ENCODE peak calls at places on chromosomes 3 and 15, in six cellular contexts. X is GM23338; D is brain microvascular endothelial cell; K is coronary artery; Z is CD4-positive, alpha-beta T cell; L is tibial nerve. B is an unnamed sample.

GRCh38 chr3:65083240-65083639 is 395.4 kb upstream of the ADAMTS9 start:
- DNase-seq in K (no peak), Z (no peak), X (no peak), D (no peak), L (no peak), B (no peak)

GRCh38 chr3:85594648-85595047 is 635.9 kb downstream of the CADM2 start:
- DNase-seq in X (no peak), L (no peak), K (no peak), Z (no peak), D (no peak), B (no peak)

GRCh38 chr3:114093596-114093995 is 37.1 kb downstream of the QTRT2 start:
- DNase-seq in D (peak; percentile 81), K (no peak), L (peak; percentile 66), Z (no peak), X (no peak), B (no peak)

GRCh38 chr3:126773167-126773566 is 69.1 kb downstream of the CHCHD6 start:
- DNase-seq in D (no peak), X (no peak), K (no peak), Z (no peak), L (no peak), B (no peak)

GRCh38 chr3:194323785-194324735 is 27.1 kb downstream of the CPN2 start:
- DNase-seq in Z (peak; percentile 36), L (no peak), K (no peak), X (peak; percentile 31), D (no peak), B (peak; percentile 57)

GRCh38 chr3:9401986-9402385 is 4.6 kb downstream of the SETD5 start:
- DNase-seq in D (no peak), K (no peak), L (no peak), X (no peak), Z (no peak), B (no peak)

GRCh38 chr3:128271536-128272332 is 118.5 kb downstream of the EEFSEC start:
- DNase-seq in D (no peak), Z (no peak), X (no peak), K (peak; percentile 59), L (no peak), B (no peak)

GRCh38 chr3:146313411-146314111 is 62.7 kb upstream of the PLSCR4 start:
- DNase-seq in X (no peak), Z (no peak), K (no peak), D (peak; percentile 87), L (no peak), B (no peak)

GRCh38 chr3:161222662-161223061 is 1.6 kb downstream of the NMD3 start:
- DNase-seq in X (no peak), Z (no peak), L (no peak), D (no peak), K (no peak), B (no peak)

GRCh38 chr3:190747566-190747965 is 114.9 kb downstream of the GMNC start:
- DNase-seq in X (no peak), L (no peak), Z (no peak), D (no peak), K (no peak), B (no peak)

GRCh38 chr3:185317674-185318073 is 45.3 kb upstream of the MAP3K13 start:
- DNase-seq in K (no peak), D (no peak), X (no peak), Z (no peak), L (no peak), B (no peak)

GRCh38 chr3:37056826-37057225 is 63.5 kb downstream of the MLH1 start:
- DNase-seq in L (no peak), D (no peak), K (no peak), Z (no peak), X (no peak), B (no peak)

GRCh38 chr15:77296773-77297337 is 123.0 kb downstream of the PEAK1 start:
- DNase-seq in L (no peak), X (no peak), K (no peak), D (no peak), Z (no peak), B (no peak)

GRCh38 chr3:65733459-65733858 is 305.3 kb downstream of the MAGI1 start:
- DNase-seq in L (no peak), K (no peak), X (no peak), Z (no peak), D (no peak), B (no peak)

GRCh38 chr3:105791919-105792786 is 76.7 kb downstream of the CBLB start:
- DNase-seq in X (no peak), K (peak; percentile 82), L (peak; percentile 91), Z (no peak), D (peak; percentile 99), B (peak; percentile 27)

GRCh38 chr3:119937229-119937628 is 155.3 kb downstream of the NR1I2 start:
- DNase-seq in K (no peak), Z (peak; percentile 7), X (no peak), D (no peak), L (no peak), B (no peak)

DNA sequence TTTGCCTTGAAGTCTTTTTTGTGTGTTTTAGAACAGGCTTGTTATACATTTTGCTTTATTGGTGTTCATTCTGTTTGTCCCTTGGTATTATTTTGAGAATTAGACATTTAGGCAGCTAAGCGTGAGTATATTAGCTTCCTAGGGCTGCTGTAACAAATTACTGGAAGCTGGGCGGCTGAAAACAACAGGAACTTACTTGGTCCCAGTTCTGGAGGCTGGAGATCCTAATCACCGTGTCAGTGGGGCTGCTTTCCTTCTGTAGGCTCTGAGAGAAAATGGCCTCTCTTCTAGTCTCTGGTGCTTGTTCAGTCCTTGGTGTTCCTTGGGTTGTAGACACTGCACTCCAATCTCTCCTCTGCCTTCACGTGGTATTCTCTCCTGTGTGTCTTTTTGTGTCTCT is 142.3 kb downstream of the KLHL25 start:
- DNase-seq in Z (no peak), X (no peak), L (no peak), D (no peak), K (no peak), B (no peak)
- H3K27ac ChIP-seq in Z (no peak overlapping the region), X (no peak overlapping the region), L (peak overlapping the region; percentile 9), D (no peak overlapping the region), K (no peak overlapping the region), B (no peak overlapping the region)

GRCh38 chr15:87348746-87349145 is 907.8 kb downstream of the NTRK3 start:
- DNase-seq in Z (no peak), X (no peak), D (peak; percentile 49), K (no peak), L (no peak), B (no peak)
- H3K27ac ChIP-seq in Z (no peak overlapping the region), X (no peak overlapping the region), D (no peak overlapping the region), K (no peak overlapping the region), L (no peak overlapping the region), B (no peak overlapping the region)

GRCh38 chr15:55740479-55740878 is 2.5 kb downstream of the PRTG start:
- DNase-seq in K (no peak), L (no peak), X (no peak), Z (no peak), D (no peak), B (no peak)

GRCh38 chr15:55738715-55739114 is 4.2 kb downstream of the PRTG start:
- DNase-seq in X (no peak), Z (no peak), L (no peak), K (no peak), D (no peak), B (no peak)

GRCh38 chr15:55739641-55740040 is 3.3 kb downstream of the PRTG start:
- DNase-seq in X (no peak), L (no peak), Z (no peak), K (no peak), D (no peak), B (no peak)

GRCh38 chr15:55734641-55735040 is 8.3 kb downstream of the PRTG start:
- DNase-seq in D (no peak), Z (no peak), X (no peak), L (no peak), K (no peak), B (no peak)

DNA sequence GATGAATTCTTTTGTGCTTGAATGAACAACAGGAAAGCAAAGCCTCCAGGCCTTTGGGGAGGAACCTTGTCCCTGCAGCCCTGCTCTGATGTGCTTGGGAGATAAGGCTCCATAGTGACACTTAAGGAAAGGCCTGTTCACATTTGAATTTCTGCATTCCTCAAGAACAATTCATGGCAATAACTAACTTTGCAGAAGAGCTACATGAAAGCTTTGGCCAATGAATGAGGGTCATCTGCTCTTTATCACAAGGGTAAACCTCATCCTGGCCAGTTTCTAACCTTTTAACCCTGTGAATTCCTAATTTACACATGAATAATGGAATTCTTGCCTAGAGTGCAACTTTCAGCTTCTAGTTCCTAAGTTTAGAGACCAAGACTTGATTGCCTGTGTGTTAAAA is 5.6 kb downstream of the PRTG start:
- DNase-seq in D (peak; percentile 19), Z (no peak), K (no peak), X (peak; percentile 62), L (no peak), B (no peak)
- H3K27ac ChIP-seq in D (no peak overlapping the region), Z (no peak overlapping the region), K (no peak overlapping the region), X (no peak overlapping the region), L (no peak overlapping the region), B (no peak overlapping the region)

DNA sequence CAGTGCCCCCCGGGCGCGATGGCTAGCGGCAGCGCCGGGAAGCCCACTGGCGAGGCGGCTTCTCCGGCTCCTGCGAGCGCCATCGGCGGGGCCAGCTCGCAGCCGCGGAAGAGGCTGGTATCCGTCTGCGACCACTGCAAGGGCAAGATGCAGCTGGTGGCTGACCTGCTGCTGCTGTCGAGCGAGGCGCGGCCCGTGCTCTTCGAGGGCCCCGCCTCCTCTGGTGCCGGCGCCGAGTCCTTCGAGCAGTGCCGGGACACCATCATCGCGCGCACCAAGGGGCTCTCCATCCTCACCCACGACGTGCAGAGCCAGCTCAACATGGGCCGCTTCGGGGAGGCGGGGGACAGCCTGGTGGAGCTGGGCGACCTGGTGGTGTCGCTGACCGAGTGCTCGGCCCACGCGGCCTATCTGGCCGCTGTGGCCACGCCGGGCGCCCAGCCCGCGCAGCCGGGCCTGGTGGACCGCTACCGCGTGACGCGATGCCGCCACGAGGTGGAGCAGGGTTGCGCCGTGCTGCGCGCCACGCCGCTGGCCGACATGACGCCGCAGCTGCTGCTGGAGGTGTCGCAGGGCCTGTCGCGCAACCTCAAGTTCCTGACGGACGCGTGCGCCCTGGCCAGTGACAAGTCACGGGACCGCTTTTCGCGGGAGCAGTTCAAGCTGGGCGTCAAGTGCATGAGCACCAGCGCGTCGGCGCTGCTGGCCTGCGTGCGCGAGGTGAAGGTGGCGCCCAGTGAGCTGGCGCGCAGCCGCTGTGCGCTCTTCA is 1.7 kb downstream of the TLNRD1 start:
- DNase-seq in L (no peak), X (peak; percentile 66), K (no peak), Z (no peak), D (no peak), B (no peak)
- H3K27ac ChIP-seq in L (peak overlapping the region; percentile 98), X (no peak overlapping the region), K (peak overlapping the region; percentile 95), Z (no peak overlapping the region), D (peak overlapping the region; percentile 90), B (peak overlapping the region; percentile 99)

B was measured in colonic mucosa.